ENCODE peak calls at places on chromosomes 7 and 10, in ten cellular contexts. H is hepatocyte, E is uterus, B is progenitor cell of endocrine pancreas, S is sigmoid colon, U is choroid plexus epithelial cell, I is cardiac muscle cell, R is thoracic aorta, G is AG09309, T is gastrocnemius medialis. L is an unnamed sample.

GRCh38 chr7:131182446-131183075 is 145.1 kb upstream of the MKLN1 start:
- DNase-seq in B (no peak), S (no peak), I (no peak), G (no peak), U (no peak), H (no peak), T (no peak), R (no peak), E (no peak), L (no peak)

GRCh38 chr7:74093671-74094223 is 10.1 kb downstream of the LIMK1 start:
- DNase-seq in U (no peak), S (peak), E (peak), I (no peak), R (no peak), H (no peak), B (no peak), G (no peak), T (no peak), L (no peak)

GRCh38 chr10:93080350-93081046 is 6.8 kb downstream of the CYP26A1 start:
- DNase-seq in T (no peak), H (peak), G (peak), R (peak), S (no peak), B (no peak), U (peak), E (no peak), I (peak), L (peak)

GRCh38 chr10:114271779-114272167 is 32.7 kb downstream of the VWA2 start:
- DNase-seq in R (peak), B (no peak), H (peak), G (peak), I (peak), S (peak), U (peak), E (peak), T (peak), L (peak)

GRCh38 chr7:151249034-151249731 is 689 bp upstream of the SMARCD3 start:
- DNase-seq in G (no peak), S (peak), R (no peak), U (peak), I (peak), T (peak), B (no peak), H (peak), E (no peak), L (peak)

GRCh38 chr10:119652361-119652760 is 1.2 kb downstream of the BAG3 start:
- DNase-seq in T (peak), R (no peak), B (no peak), H (peak), S (no peak), I (peak), G (peak), U (peak), E (no peak), L (no peak)

GRCh38 chr10:61529208-61529607 is 76.0 kb upstream of the TMEM26 start:
- DNase-seq in E (no peak), H (no peak), R (no peak), G (no peak), T (no peak), I (no peak), S (no peak), U (no peak), B (no peak), L (no peak)

GRCh38 chr7:50092579-50093411 is at the start of gene ZPBP:
- DNase-seq in B (no peak), I (peak), T (no peak), U (peak), G (no peak), E (no peak), H (peak), R (no peak), S (no peak), L (peak)

GRCh38 chr7:81845628-81846259 is 75.9 kb upstream of the HGF start:
- DNase-seq in H (peak), T (no peak), U (peak), R (no peak), S (no peak), I (peak), B (no peak), G (no peak), E (no peak), L (no peak)

GRCh38 chr7:26489404-26489803 is 197.7 kb downstream of the SNX10 start:
- DNase-seq in T (no peak), U (no peak), R (no peak), I (no peak), H (no peak), B (no peak), E (no peak), S (no peak), G (no peak), L (no peak)

GRCh38 chr10:48913674-48914073 is 26.0 kb downstream of the LRRC18 start:
- DNase-seq in E (no peak), S (no peak), T (no peak), U (no peak), G (no peak), I (no peak), B (no peak), R (no peak), H (no peak), L (no peak)

GRCh38 chr10:11705687-11706086 is 36.5 kb upstream of the ECHDC3 start:
- DNase-seq in S (no peak), E (no peak), G (no peak), U (no peak), I (peak), T (no peak), R (no peak), B (no peak), H (no peak), L (no peak)

GRCh38 chr10:103497161-103497915 is 3.8 kb downstream of the NEURL1 start:
- DNase-seq in S (no peak), E (no peak), R (no peak), U (no peak), G (no peak), H (no peak), I (no peak), B (no peak), T (no peak), L (no peak)

GRCh38 chr10:124993728-124994451 is 52.0 kb downstream of the ZRANB1 start:
- DNase-seq in U (no peak), B (peak), G (no peak), S (no peak), T (no peak), R (no peak), E (no peak), I (no peak), H (no peak), L (no peak)

GRCh38 chr10:14215601-14216000 is 115.1 kb downstream of the FRMD4A start:
- DNase-seq in I (no peak), U (no peak), S (no peak), B (no peak), R (no peak), H (no peak), T (no peak), E (no peak), G (no peak), L (no peak)

GRCh38 chr7:30524545-30524944 is 19.9 kb upstream of the GGCT start:
- DNase-seq in G (no peak), E (no peak), H (no peak), T (no peak), S (no peak), I (no peak), B (no peak), R (no peak), U (peak), L (no peak)

GRCh38 chr7:67870396-67870795 is 873.8 kb downstream of the TYW1 start:
- DNase-seq in T (no peak), H (no peak), G (no peak), S (no peak), R (no peak), E (no peak), I (no peak), U (no peak), B (no peak), L (no peak)

GRCh38 chr10:53025172-53025651 is 252.6 kb upstream of the MBL2 start:
- DNase-seq in I (peak), E (no peak), S (no peak), U (peak), B (no peak), H (no peak), G (no peak), R (no peak), T (no peak), L (no peak)

GRCh38 chr10:75408911-75409885 is 7.6 kb upstream of the ZNF503 start:
- DNase-seq in R (no peak), U (no peak), T (peak), H (peak), I (peak), G (no peak), B (peak), S (peak), E (peak), L (no peak)

GRCh38 chr10:34854147-34854601 is 39.1 kb upstream of the PARD3 start:
- DNase-seq in I (peak), B (no peak), H (peak), E (peak), S (peak), G (peak), R (no peak), U (peak), T (no peak), L (peak)

DNA sequence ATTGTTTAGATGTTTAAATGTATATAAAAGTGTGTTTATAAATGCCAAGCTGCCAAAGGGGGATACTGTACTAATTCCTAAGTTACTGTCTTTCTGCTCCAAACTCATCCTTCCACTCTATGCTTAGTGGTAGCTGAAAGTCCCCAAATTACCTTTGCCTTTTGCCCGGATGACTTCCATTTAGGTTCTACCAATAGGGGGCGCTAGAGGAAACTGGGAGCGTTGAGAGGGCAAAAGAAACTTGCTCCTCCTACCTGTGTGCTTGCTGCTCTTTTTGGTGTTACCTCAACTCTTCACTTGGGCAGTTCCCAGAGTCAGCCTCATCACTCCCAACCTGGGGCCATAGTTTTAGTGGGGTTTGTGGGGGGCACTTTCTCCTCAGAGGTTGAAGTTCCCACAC is 5.9 kb upstream of the OR2A25 start:
- DNase-seq in E (no peak), U (no peak), G (no peak), S (no peak), T (no peak), H (no peak), I (no peak), R (no peak), B (no peak), L (no peak)
- TF ChIP-seq CTCF in E (no peak), U (peak), G (peak), S (no peak), T (no peak), H (peak), I (no peak), R (no peak), B (peak), L (peak)

DNA sequence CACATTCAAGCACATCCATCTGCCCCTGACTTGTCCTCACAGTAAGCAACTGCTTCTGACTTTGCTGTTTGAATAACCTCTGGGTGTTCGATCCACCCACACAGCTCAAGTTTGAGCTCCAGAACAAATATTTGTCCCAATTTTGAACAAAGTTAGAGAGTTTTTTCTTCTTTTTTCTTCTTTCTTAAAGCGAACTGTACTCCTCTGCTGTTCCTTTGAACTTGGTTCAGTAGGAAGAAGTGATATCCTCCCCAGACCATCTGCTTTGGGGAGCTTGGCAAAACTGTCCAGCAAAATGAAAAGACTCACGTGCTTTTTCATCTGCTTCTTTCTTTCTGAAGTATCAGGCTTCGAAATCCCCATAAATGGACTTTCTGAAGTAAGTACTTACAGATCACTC is at the start of gene ITIH2:
- DNase-seq in B (no peak), E (no peak), S (no peak), R (no peak), I (no peak), U (no peak), G (no peak), T (no peak), H (no peak), L (no peak)
- TF ChIP-seq CTCF in B (no peak), E (no peak), S (no peak), R (no peak), I (no peak), U (no peak), G (no peak), T (no peak), H (no peak), L (no peak)

GRCh38 chr7:32301427-32301826 is 188.8 kb downstream of the LSM5 start:
- DNase-seq in S (no peak), G (no peak), R (no peak), B (no peak), H (no peak), U (no peak), E (no peak), I (no peak), T (no peak), L (no peak)

GRCh38 chr7:32299133-32299702 is 191.0 kb downstream of the LSM5 start:
- DNase-seq in H (peak), I (peak), U (no peak), E (peak), G (no peak), B (no peak), R (no peak), T (no peak), S (no peak), L (no peak)

GRCh38 chr7:32293833-32294232 is 196.3 kb downstream of the LSM5 start:
- DNase-seq in E (no peak), I (no peak), T (no peak), G (no peak), H (no peak), U (no peak), S (no peak), B (no peak), R (no peak), L (no peak)

DNA sequence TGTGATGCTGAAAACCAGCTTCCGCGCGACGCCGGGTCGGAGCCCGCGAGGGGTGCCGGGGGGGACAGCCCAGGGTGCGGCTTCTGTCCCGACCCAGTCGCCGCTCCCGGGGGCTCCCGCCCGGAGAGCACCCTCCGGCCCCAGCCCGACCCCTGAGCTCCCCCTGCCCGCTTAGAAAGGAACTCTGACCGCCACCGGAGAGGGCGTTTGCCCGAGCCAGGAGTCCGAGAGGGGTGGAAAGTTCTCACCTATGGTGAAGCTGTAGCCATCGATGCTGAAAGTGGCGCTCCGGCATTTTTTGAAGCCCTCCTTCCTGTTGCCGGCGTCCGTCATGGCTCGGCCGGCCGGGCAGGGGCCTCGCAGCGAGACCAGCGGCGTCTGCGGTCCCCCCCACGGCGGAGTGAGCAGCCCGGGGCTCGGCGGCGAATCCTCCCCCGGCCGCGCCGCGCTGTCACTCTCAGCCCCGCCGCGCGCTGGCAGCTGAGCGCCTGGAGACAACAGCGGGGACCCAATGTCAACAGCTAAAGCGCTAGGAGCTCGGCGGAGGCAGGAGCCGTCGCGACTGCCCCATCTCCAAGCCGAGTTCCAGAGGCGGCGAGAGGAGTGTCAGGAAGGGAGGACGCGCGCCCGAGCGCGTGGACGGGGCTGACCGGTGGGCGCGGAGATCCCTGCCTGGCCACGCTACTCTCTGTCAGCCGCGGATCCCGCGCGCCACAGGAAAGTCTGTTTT is 191.6 kb downstream of the LSM5 start:
- DNase-seq in G (no peak), S (no peak), H (peak), I (peak), R (no peak), E (no peak), U (no peak), B (peak), T (no peak), L (no peak)
- TF ChIP-seq CTCF in G (no peak), S (no peak), H (no peak), I (no peak), R (no peak), E (no peak), U (no peak), B (peak), T (no peak), L (no peak)

GRCh38 chr10:6050801-6051445 is 11.2 kb downstream of the IL2RA start:
- DNase-seq in H (peak), E (peak), G (no peak), T (peak), U (peak), S (peak), B (no peak), R (no peak), I (peak), L (peak)
- TF ChIP-seq CTCF in H (no peak), E (peak), G (peak), T (no peak), U (peak), S (peak), B (no peak), R (no peak), I (peak), L (peak)

DNA sequence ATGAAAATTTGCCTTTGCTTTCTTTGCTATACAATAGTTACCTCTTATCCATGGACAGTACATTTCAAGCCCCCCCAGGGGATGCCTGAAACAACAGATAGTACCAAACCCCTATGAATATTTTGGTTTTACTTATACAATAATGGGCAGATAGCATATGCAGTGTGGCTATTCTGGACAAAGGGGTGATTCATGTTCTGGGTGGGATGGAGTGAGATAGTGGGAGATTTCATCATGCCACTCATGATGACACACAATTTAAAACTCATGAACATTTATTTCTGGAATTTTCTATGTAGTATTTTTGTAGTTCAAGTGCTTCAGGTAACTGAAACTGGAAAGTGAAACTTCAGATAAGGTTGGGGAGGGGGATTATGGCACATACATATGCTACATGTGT is 12.0 kb downstream of the STARD3NL start:
- DNase-seq in T (no peak), H (no peak), E (no peak), G (no peak), I (peak), R (no peak), B (no peak), U (peak), S (no peak), L (peak)
- TF ChIP-seq CTCF in T (no peak), H (no peak), E (no peak), G (no peak), I (no peak), R (no peak), B (no peak), U (no peak), S (no peak), L (no peak)

L was measured in brain microvascular endothelial cell.